ENCODE peak calls at places on chromosomes 13 and 19, in five cellular contexts. A, K, U, X and P are unnamed samples.

GRCh38 chr13:60583911-60584753 is 187.1 kb downstream of the TDRD3 start:
- DNase-seq in X (no peak), U (no peak), A (peak), K (no peak), P (peak)

GRCh38 chr13:110525328-110526319 is 35.9 kb downstream of the RAB20 start:
- DNase-seq in A (no peak), X (no peak), K (no peak), U (no peak), P (no peak)

GRCh38 chr13:26300140-26300539 is 46.2 kb downstream of the CDK8 start:
- DNase-seq in U (no peak), X (no peak), K (peak), A (peak), P (no peak)

GRCh38 chr13:61406275-61406674 is 9.4 kb downstream of the PCDH20 start:
- DNase-seq in X (no peak), K (no peak), A (no peak), U (no peak), P (no peak)

GRCh38 chr19:52188822-52189744 is 769 bp upstream of the PPP2R1A start:
- DNase-seq in K (no peak), A (no peak), U (peak), X (no peak), P (peak)

GRCh38 chr19:6362351-6362801 is 1.0 kb downstream of the CLPP start:
- DNase-seq in A (no peak), X (no peak), U (no peak), K (no peak), P (no peak)

GRCh38 chr19:13841339-13842293 is 35.3 kb upstream of the NANOS3 start:
- DNase-seq in X (no peak), A (no peak), K (no peak), U (no peak), P (no peak)

GRCh38 chr13:44734204-44734707 is 158.1 kb upstream of the TSC22D1 start:
- DNase-seq in X (no peak), A (no peak), U (no peak), K (no peak), P (no peak)

GRCh38 chr19:18433735-18434398 is 4.1 kb downstream of the ISYNA1 start:
- DNase-seq in K (no peak), A (peak), X (no peak), U (no peak), P (no peak)

GRCh38 chr19:6227156-6227940 is 52.4 kb downstream of the MLLT1 start:
- DNase-seq in X (no peak), K (no peak), U (no peak), A (no peak), P (no peak)

GRCh38 chr13:37729876-37730275 is 131.3 kb upstream of the POSTN start:
- DNase-seq in X (no peak), A (peak), K (no peak), U (no peak), P (no peak)

GRCh38 chr13:24012648-24013047 is 115.3 kb upstream of the C1QTNF9B start:
- DNase-seq in K (no peak), X (no peak), U (peak), A (no peak), P (no peak)

GRCh38 chr13:48775285-48775684 is 121.6 kb downstream of the CYSLTR2 start:
- DNase-seq in U (no peak), K (no peak), A (no peak), X (no peak), P (no peak)

GRCh38 chr13:48818495-48818961 is 157.2 kb upstream of the FNDC3A start:
- DNase-seq in U (no peak), X (no peak), A (peak), K (peak), P (no peak)

GRCh38 chr13:67138937-67139336 is 91.2 kb downstream of the PCDH9 start:
- DNase-seq in X (no peak), K (no peak), U (no peak), A (no peak), P (no peak)

GRCh38 chr19:10718205-10719196 is 622 bp downstream of the DNM2 start:
- DNase-seq in A (peak), U (peak), K (peak), X (no peak), P (no peak)

GRCh38 chr19:16100524-16100923 is 11.2 kb upstream of the RAB8A start:
- DNase-seq in U (no peak), A (no peak), X (no peak), K (no peak), P (no peak)

GRCh38 chr19:6876790-6877189 is 10.6 kb upstream of the ADGRE1 start:
- DNase-seq in U (no peak), X (no peak), A (no peak), K (no peak), P (no peak)

GRCh38 chr13:32281083-32281482 is 34.1 kb downstream of the ZAR1L start:
- DNase-seq in A (no peak), K (no peak), X (no peak), U (no peak), P (no peak)

GRCh38 chr19:50419580-50420035 is 870 bp downstream of the SPIB start:
- DNase-seq in K (no peak), U (no peak), X (no peak), A (no peak), P (no peak)